ENCODE peak calls at places on chromosomes 5 and 9, in seven cellular contexts. One of them, this sample, is unnamed.

GRCh38 chr9:113613815-113614413 is 150.4 kb downstream of the RGS3 start:
- DNase-seq in activated CD8-positive, alpha-beta memory T cell treated with anti-CD3 and anti-CD28 coated beads, Interleukin-2, amount 50 U/mL, for 48 hours: no peak
- DNase-seq in stimulated activated CD4-positive, alpha-beta T cell treated with anti-CD3 and anti-CD28 coated beads, Interleukin-15, amount 100 ng/mL, for 1 hour: no peak
- DNase-seq in left cardiac atrium: no peak
- DNase-seq in LHCN-M2: no peak
- DNase-seq in NCI-H146: no peak
- DNase-seq in epithelial cell of esophagus: no peak
- DNase-seq in this sample: no peak

GRCh38 chr5:58454025-58454424 is 5.9 kb downstream of the PLK2 start:
- DNase-seq in activated CD8-positive, alpha-beta memory T cell treated with anti-CD3 and anti-CD28 coated beads, Interleukin-2, amount 50 U/mL, for 48 hours: no peak
- DNase-seq in stimulated activated CD4-positive, alpha-beta T cell treated with anti-CD3 and anti-CD28 coated beads, Interleukin-15, amount 100 ng/mL, for 1 hour: no peak
- DNase-seq in left cardiac atrium: no peak
- DNase-seq in LHCN-M2: no peak
- DNase-seq in NCI-H146: no peak
- DNase-seq in epithelial cell of esophagus: peak; percentile 24
- DNase-seq in this sample: no peak

GRCh38 chr5:157481666-157482065 is 21.7 kb downstream of the NIPAL4 start:
- DNase-seq in activated CD8-positive, alpha-beta memory T cell treated with anti-CD3 and anti-CD28 coated beads, Interleukin-2, amount 50 U/mL, for 48 hours: no peak
- DNase-seq in stimulated activated CD4-positive, alpha-beta T cell treated with anti-CD3 and anti-CD28 coated beads, Interleukin-15, amount 100 ng/mL, for 1 hour: no peak
- DNase-seq in left cardiac atrium: no peak
- DNase-seq in LHCN-M2: no peak
- DNase-seq in NCI-H146: no peak
- DNase-seq in epithelial cell of esophagus: no peak
- DNase-seq in this sample: no peak

GRCh38 chr9:131660466-131661405 is 79.1 kb downstream of the RAPGEF1 start:
- DNase-seq in activated CD8-positive, alpha-beta memory T cell treated with anti-CD3 and anti-CD28 coated beads, Interleukin-2, amount 50 U/mL, for 48 hours: no peak
- DNase-seq in stimulated activated CD4-positive, alpha-beta T cell treated with anti-CD3 and anti-CD28 coated beads, Interleukin-15, amount 100 ng/mL, for 1 hour: no peak
- DNase-seq in left cardiac atrium: no peak
- DNase-seq in LHCN-M2: no peak
- DNase-seq in NCI-H146: peak; percentile 56
- DNase-seq in epithelial cell of esophagus: no peak
- DNase-seq in this sample: no peak

GRCh38 chr5:172009536-172010270 is 3.3 kb upstream of the FBXW11 start:
- DNase-seq in activated CD8-positive, alpha-beta memory T cell treated with anti-CD3 and anti-CD28 coated beads, Interleukin-2, amount 50 U/mL, for 48 hours: no peak
- DNase-seq in stimulated activated CD4-positive, alpha-beta T cell treated with anti-CD3 and anti-CD28 coated beads, Interleukin-15, amount 100 ng/mL, for 1 hour: no peak
- DNase-seq in left cardiac atrium: no peak
- DNase-seq in LHCN-M2: no peak
- DNase-seq in NCI-H146: peak; percentile 72
- DNase-seq in epithelial cell of esophagus: peak; percentile 20
- DNase-seq in this sample: no peak

GRCh38 chr9:75712690-75713089 is 177.8 kb upstream of the PCSK5 start:
- DNase-seq in activated CD8-positive, alpha-beta memory T cell treated with anti-CD3 and anti-CD28 coated beads, Interleukin-2, amount 50 U/mL, for 48 hours: no peak
- DNase-seq in stimulated activated CD4-positive, alpha-beta T cell treated with anti-CD3 and anti-CD28 coated beads, Interleukin-15, amount 100 ng/mL, for 1 hour: no peak
- DNase-seq in left cardiac atrium: no peak
- DNase-seq in LHCN-M2: no peak
- DNase-seq in NCI-H146: no peak
- DNase-seq in epithelial cell of esophagus: peak; percentile 42
- DNase-seq in this sample: no peak

GRCh38 chr9:18618862-18619261 is 144.9 kb downstream of the ADAMTSL1 start:
- DNase-seq in activated CD8-positive, alpha-beta memory T cell treated with anti-CD3 and anti-CD28 coated beads, Interleukin-2, amount 50 U/mL, for 48 hours: no peak
- DNase-seq in stimulated activated CD4-positive, alpha-beta T cell treated with anti-CD3 and anti-CD28 coated beads, Interleukin-15, amount 100 ng/mL, for 1 hour: no peak
- DNase-seq in left cardiac atrium: no peak
- DNase-seq in LHCN-M2: no peak
- DNase-seq in NCI-H146: no peak
- DNase-seq in epithelial cell of esophagus: no peak
- DNase-seq in this sample: no peak

GRCh38 chr5:66171349-66172344 is 27.5 kb downstream of the SREK1 start:
- DNase-seq in activated CD8-positive, alpha-beta memory T cell treated with anti-CD3 and anti-CD28 coated beads, Interleukin-2, amount 50 U/mL, for 48 hours: no peak
- DNase-seq in stimulated activated CD4-positive, alpha-beta T cell treated with anti-CD3 and anti-CD28 coated beads, Interleukin-15, amount 100 ng/mL, for 1 hour: peak; percentile 3
- DNase-seq in left cardiac atrium: no peak
- DNase-seq in LHCN-M2: peak; percentile 63
- DNase-seq in NCI-H146: peak; percentile 17
- DNase-seq in epithelial cell of esophagus: peak; percentile 57
- DNase-seq in this sample: peak; percentile 84

GRCh38 chr5:137752873-137753226 is 1.3 kb downstream of the HNRNPA0 start:
- DNase-seq in activated CD8-positive, alpha-beta memory T cell treated with anti-CD3 and anti-CD28 coated beads, Interleukin-2, amount 50 U/mL, for 48 hours: no peak
- DNase-seq in stimulated activated CD4-positive, alpha-beta T cell treated with anti-CD3 and anti-CD28 coated beads, Interleukin-15, amount 100 ng/mL, for 1 hour: peak; percentile 1
- DNase-seq in left cardiac atrium: peak; percentile 53
- DNase-seq in LHCN-M2: peak; percentile 35
- DNase-seq in NCI-H146: peak; percentile 12
- DNase-seq in epithelial cell of esophagus: peak; percentile 24
- DNase-seq in this sample: no peak

GRCh38 chr5:79241535-79241979 is 5.6 kb downstream of the JMY start:
- DNase-seq in activated CD8-positive, alpha-beta memory T cell treated with anti-CD3 and anti-CD28 coated beads, Interleukin-2, amount 50 U/mL, for 48 hours: no peak
- DNase-seq in stimulated activated CD4-positive, alpha-beta T cell treated with anti-CD3 and anti-CD28 coated beads, Interleukin-15, amount 100 ng/mL, for 1 hour: no peak
- DNase-seq in left cardiac atrium: no peak
- DNase-seq in LHCN-M2: no peak
- DNase-seq in NCI-H146: no peak
- DNase-seq in epithelial cell of esophagus: no peak
- DNase-seq in this sample: no peak

GRCh38 chr5:98723061-98723460 is 50.4 kb upstream of the RGMB start:
- DNase-seq in activated CD8-positive, alpha-beta memory T cell treated with anti-CD3 and anti-CD28 coated beads, Interleukin-2, amount 50 U/mL, for 48 hours: no peak
- DNase-seq in stimulated activated CD4-positive, alpha-beta T cell treated with anti-CD3 and anti-CD28 coated beads, Interleukin-15, amount 100 ng/mL, for 1 hour: no peak
- DNase-seq in left cardiac atrium: no peak
- DNase-seq in LHCN-M2: peak; percentile 66
- DNase-seq in NCI-H146: no peak
- DNase-seq in epithelial cell of esophagus: no peak
- DNase-seq in this sample: no peak

This sample was measured in GM23248.